ENCODE peak calls at places on chromosome 9, in nine cellular contexts. A is HTR-8/SVneo; S is stimulated activated CD4-positive, alpha-beta T cell treated with anti-CD3 and anti-CD28 coated beads, Interleukin-15, amount 100 ng/mL, for 24 hours; U is T-helper 1 cell; H is testis; P is activated CD4-positive, CD25-positive, alpha-beta regulatory T cell treated with anti-CD3 and anti-CD28 coated beads, Interleukin-2, amount 50 U/mL, for 72 hours; F is pancreas; K is body of pancreas; R is type B pancreatic cell. D is an unnamed sample.

GRCh38 chr9:37036237-37037136 is 2.4 kb upstream of the PAX5 start:
- DNase-seq in H (peak; percentile 58), U (no peak), A (no peak), R (no peak), K (peak; percentile 45), P (peak; percentile 49), F (peak; percentile 81), S (peak; percentile 61), D (no peak)

GRCh38 chr9:126159661-126160060 is 167.0 kb upstream of the MVB12B start:
- DNase-seq in U (no peak), K (no peak), H (peak; percentile 9), R (peak; percentile 58), P (no peak), A (no peak), S (no peak), F (no peak), D (no peak)

GRCh38 chr9:21624675-21625477 is 142.8 kb upstream of the IFNE start:
- DNase-seq in P (no peak), H (no peak), R (no peak), S (peak; percentile 36), F (no peak), K (no peak), A (no peak), U (no peak), D (no peak)

GRCh38 chr9:108665856-108666784 is 189.7 kb downstream of the ACTL7B start:
- DNase-seq in P (no peak), U (no peak), A (no peak), H (no peak), F (no peak), K (no peak), S (no peak), R (no peak), D (no peak)

GRCh38 chr9:37364136-37364535 is 58.4 kb upstream of the GRHPR start:
- DNase-seq in A (no peak), R (no peak), K (no peak), H (no peak), S (no peak), F (no peak), P (no peak), U (no peak), D (no peak)

GRCh38 chr9:74951725-74952151 is 974 bp downstream of the C9orf40 start:
- DNase-seq in R (no peak), A (peak; percentile 18), F (peak; percentile 79), H (peak; percentile 34), P (peak; percentile 65), K (peak; percentile 43), U (peak; percentile 28), S (peak; percentile 59), D (no peak)

GRCh38 chr9:28318515-28318914 is 745.2 kb upstream of the C9orf72 start:
- DNase-seq in P (no peak), S (no peak), F (no peak), R (no peak), U (no peak), K (no peak), A (no peak), H (no peak), D (no peak)

GRCh38 chr9:126058631-126059030 is 268.0 kb upstream of the MVB12B start:
- DNase-seq in A (no peak), H (no peak), U (no peak), R (no peak), S (no peak), P (no peak), K (no peak), F (no peak), D (no peak)

GRCh38 chr9:6616976-6617375 is 28.6 kb downstream of the GLDC start:
- DNase-seq in R (no peak), F (no peak), P (no peak), U (no peak), H (no peak), A (no peak), S (no peak), K (no peak), D (no peak)

GRCh38 chr9:124477211-124478013 is 27.2 kb downstream of the ADGRD2 start:
- DNase-seq in P (no peak), K (no peak), U (no peak), F (no peak), H (peak; percentile 48), R (no peak), A (no peak), S (no peak), D (no peak)

GRCh38 chr9:132384376-132384775 is 22.3 kb downstream of the TTF1 start:
- DNase-seq in U (no peak), S (no peak), A (no peak), R (no peak), F (no peak), K (no peak), H (no peak), P (no peak), D (no peak)

GRCh38 chr9:35646583-35647265 is 4.0 kb downstream of the SIT1 start:
- DNase-seq in S (peak; percentile 94), F (peak; percentile 99), U (peak; percentile 90), P (peak; percentile 91), H (peak; percentile 95), K (peak; percentile 93), R (peak; percentile 95), A (peak; percentile 77), D (peak; percentile 79)

GRCh38 chr9:76654575-76654974 is 109.7 kb upstream of the PCA3 start:
- DNase-seq in K (no peak), S (no peak), P (no peak), U (no peak), A (peak; percentile 23), R (no peak), H (no peak), F (no peak), D (peak; percentile 69)

GRCh38 chr9:121122450-121123032 is 47.8 kb downstream of the CNTRL start:
- DNase-seq in P (no peak), F (no peak), R (no peak), U (no peak), H (no peak), S (peak; percentile 29), K (no peak), A (no peak), D (no peak)

GRCh38 chr9:137396227-137396626 is 26.7 kb downstream of the EXD3 start:
- DNase-seq in H (no peak), S (no peak), K (no peak), A (no peak), F (no peak), U (no peak), R (no peak), P (no peak), D (no peak)

GRCh38 chr9:21679432-21679831 is 123.0 kb upstream of the MTAP start:
- DNase-seq in S (no peak), K (no peak), F (no peak), H (no peak), A (no peak), R (no peak), P (no peak), U (no peak), D (no peak)

GRCh38 chr9:130872912-130873503 is 23.6 kb downstream of the QRFP start:
- DNase-seq in H (peak; percentile 67), F (peak; percentile 81), P (no peak), R (no peak), K (peak; percentile 88), A (no peak), U (no peak), S (no peak), D (no peak)